ENCODE peak calls at places on chromosomes 16 and 17, in six cellular contexts. A, W, V, J, G and R are unnamed samples.

GRCh38 chr16:80058236-80058635 is 457.7 kb upstream of the MAF start:
- DNase-seq in A (no peak), W (no peak), V (no peak), J (no peak), G (no peak), R (no peak)

GRCh38 chr17:17183744-17184143 is 22.4 kb downstream of the PLD6 start:
- DNase-seq in A (no peak), W (no peak), V (no peak), J (no peak), G (no peak), R (no peak)

GRCh38 chr17:56595831-56596740 is 2.6 kb downstream of the NOG start:
- DNase-seq in A (no peak), W (no peak), V (no peak), J (no peak), G (peak), R (peak)

GRCh38 chr17:14748036-14748715 is 447.3 kb downstream of the HS3ST3B1 start:
- DNase-seq in A (no peak), W (no peak), V (no peak), J (no peak), G (no peak), R (no peak)

GRCh38 chr16:2854700-2855309 is 3.2 kb downstream of the PRSS22 start:
- DNase-seq in A (no peak), W (no peak), V (peak), J (no peak), G (peak), R (peak)

GRCh38 chr16:90010676-90011075 is 8.6 kb downstream of the DBNDD1 start:
- DNase-seq in A (no peak), W (no peak), V (no peak), J (no peak), G (no peak), R (no peak)

GRCh38 chr17:33072421-33073175 is 81.0 kb downstream of the SPACA3 start:
- DNase-seq in A (no peak), W (peak), V (no peak), J (no peak), G (no peak), R (no peak)

GRCh38 chr17:82479602-82480001 is 21.1 kb downstream of the NARF start:
- DNase-seq in A (no peak), W (no peak), V (no peak), J (no peak), G (no peak), R (no peak)

GRCh38 chr17:72361892-72362291 is 241.1 kb downstream of the SOX9 start:
- DNase-seq in A (no peak), W (no peak), V (no peak), J (no peak), G (no peak), R (no peak)

GRCh38 chr16:1791943-1792812 is 1.3 kb downstream of the IGFALS start:
- DNase-seq in A (no peak), W (no peak), V (no peak), J (no peak), G (no peak), R (no peak)

GRCh38 chr17:57108656-57109392 is 23.8 kb downstream of the AKAP1 start:
- DNase-seq in A (no peak), W (no peak), V (no peak), J (no peak), G (no peak), R (no peak)

GRCh38 chr17:19508327-19508867 is 25.3 kb upstream of the SLC47A1 start:
- DNase-seq in A (no peak), W (no peak), V (peak), J (no peak), G (peak), R (peak)

GRCh38 chr16:48318630-48319029 is 66.6 kb downstream of the SIAH1 start:
- DNase-seq in A (no peak), W (no peak), V (no peak), J (peak), G (no peak), R (peak)

GRCh38 chr16:65312795-65313194 is 190.9 kb upstream of the CDH11 start:
- DNase-seq in A (no peak), W (no peak), V (no peak), J (no peak), G (no peak), R (no peak)

GRCh38 chr17:40427002-40427491 is 9.4 kb upstream of the TOP2A start:
- DNase-seq in A (no peak), W (no peak), V (no peak), J (no peak), G (peak), R (no peak)

GRCh38 chr17:7403043-7403901 is 625 bp downstream of the TMEM256 start:
- DNase-seq in A (peak), W (peak), V (peak), J (no peak), G (peak), R (peak)

GRCh38 chr17:32120086-32120485 is 22.2 kb upstream of the RHOT1 start:
- DNase-seq in A (no peak), W (no peak), V (no peak), J (no peak), G (no peak), R (no peak)

GRCh38 chr16:86498661-86499493 is 11.4 kb upstream of the FOXF1 start:
- DNase-seq in A (no peak), W (no peak), V (no peak), J (no peak), G (no peak), R (no peak)

GRCh38 chr17:6361733-6362132 is 73.2 kb downstream of the AIPL1 start:
- DNase-seq in A (no peak), W (no peak), V (peak), J (peak), G (peak), R (peak)

GRCh38 chr16:53821487-53821886 is 117.5 kb downstream of the FTO start:
- DNase-seq in A (no peak), W (no peak), V (no peak), J (no peak), G (no peak), R (no peak)

GRCh38 chr17:28078443-28079229 is 36.2 kb downstream of the NLK start:
- DNase-seq in A (no peak), W (no peak), V (no peak), J (no peak), G (no peak), R (no peak)

GRCh38 chr17:44794699-44795413 is 35.2 kb downstream of the GJC1 start:
- DNase-seq in A (no peak), W (peak), V (no peak), J (peak), G (no peak), R (no peak)

GRCh38 chr17:34556951-34557350 is 22.4 kb upstream of the TMEM132E start:
- DNase-seq in A (no peak), W (no peak), V (no peak), J (no peak), G (no peak), R (no peak)

GRCh38 chr16:24131294-24131693 is 124.8 kb upstream of the CACNG3 start:
- DNase-seq in A (no peak), W (no peak), V (no peak), J (no peak), G (no peak), R (no peak)

GRCh38 chr17:4313482-4314114 is 49.8 kb upstream of the ANKFY1 start:
- DNase-seq in A (no peak), W (no peak), V (no peak), J (no peak), G (no peak), R (no peak)

GRCh38 chr16:14196539-14196938 is 125.4 kb downstream of the MRTFB start:
- DNase-seq in A (no peak), W (no peak), V (no peak), J (peak), G (no peak), R (no peak)

GRCh38 chr17:2410951-2411350 is 10.1 kb upstream of the MNT start:
- DNase-seq in A (no peak), W (peak), V (no peak), J (no peak), G (no peak), R (no peak)

GRCh38 chr17:50501054-50501453 is 7.2 kb upstream of the MYCBPAP start:
- DNase-seq in A (peak), W (peak), V (peak), J (peak), G (no peak), R (no peak)

GRCh38 chr17:237406-237955 is 56.0 kb upstream of the DOC2B start:
- DNase-seq in A (no peak), W (no peak), V (no peak), J (no peak), G (peak), R (peak)

GRCh38 chr17:238071-238963 is 56.9 kb upstream of the DOC2B start:
- DNase-seq in A (no peak), W (no peak), V (no peak), J (no peak), G (peak), R (peak)

GRCh38 chr17:238964-239259 is 57.5 kb upstream of the DOC2B start:
- DNase-seq in A (no peak), W (no peak), V (no peak), J (no peak), G (no peak), R (peak)

GRCh38 chr17:235831-236640 is 54.6 kb upstream of the DOC2B start:
- DNase-seq in A (no peak), W (no peak), V (no peak), J (no peak), G (peak), R (no peak)

DNA sequence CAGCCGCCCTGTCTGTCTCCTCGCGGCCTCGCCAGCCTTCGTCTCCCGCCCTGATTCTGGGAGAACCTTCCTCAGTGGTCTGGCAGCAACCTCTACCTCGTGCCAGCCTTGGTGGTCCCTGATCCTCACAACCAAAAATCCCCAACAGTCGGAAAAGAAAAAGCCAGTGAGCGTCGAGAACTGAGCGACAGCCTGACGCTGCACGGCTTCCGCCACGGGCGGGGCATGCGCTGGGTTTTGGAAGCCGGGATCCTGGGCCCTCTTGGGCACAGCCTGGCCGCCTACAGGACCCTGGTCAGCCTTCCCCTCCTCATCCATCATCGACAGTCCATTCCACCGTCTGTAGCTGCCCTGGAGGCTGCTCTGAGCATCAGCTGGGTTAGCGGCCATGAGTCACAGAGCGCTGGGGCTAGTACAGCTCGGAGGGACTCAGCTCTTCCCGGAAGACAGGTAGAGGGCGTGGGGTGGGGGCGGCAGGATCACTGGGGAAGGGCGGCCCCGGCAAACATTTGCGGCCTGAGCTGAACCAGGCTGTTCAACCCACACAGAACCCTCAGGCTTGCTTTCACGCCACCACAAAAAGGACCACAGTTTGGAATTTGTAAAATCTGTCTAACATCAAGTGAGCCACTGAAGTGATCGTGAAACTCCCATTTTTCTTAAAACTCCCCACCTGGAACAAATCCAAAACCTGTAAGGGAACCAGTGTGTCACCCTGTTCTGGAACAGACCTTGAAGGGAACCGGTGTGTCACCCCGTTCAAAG is 55.4 kb upstream of the DOC2B start:
- DNase-seq in A (no peak), W (no peak), V (no peak), J (no peak), G (peak), R (peak)
- TF ChIP-seq JUN in A (no peak), W (no peak), V (no peak), J (no peak), G (no peak), R (no peak)

DNA sequence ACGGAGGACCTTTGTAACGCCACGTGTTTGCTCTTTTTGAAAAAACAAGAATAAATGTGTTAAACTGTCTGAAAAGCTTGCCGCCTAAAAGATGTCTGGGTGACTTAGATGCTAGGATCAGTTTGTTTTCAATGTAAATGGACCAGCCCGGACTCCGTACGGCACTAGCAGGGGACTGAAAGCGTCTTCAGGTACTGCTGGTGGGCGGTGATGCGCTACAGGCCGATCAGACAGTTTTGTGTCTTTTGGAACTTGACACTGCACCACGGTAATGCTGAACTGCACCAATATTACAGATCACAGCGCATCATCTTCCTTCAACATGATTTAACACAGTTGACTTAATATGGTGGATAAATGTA is 721 bp upstream of the MBTPS1 start:
- DNase-seq in A (no peak), W (peak), V (peak), J (peak), G (no peak), R (no peak)
- TF ChIP-seq JUN in A (no peak), W (no peak), V (no peak), J (no peak), G (no peak), R (no peak)

GRCh38 chr16:678858-679807 is 1.1 kb upstream of the STUB1 start:
- DNase-seq in A (peak), W (peak), V (peak), J (peak), G (peak), R (peak)
- TF ChIP-seq JUN in A (no peak), W (no peak), V (peak), J (no peak), G (no peak), R (no peak)

GRCh38 chr16:55700067-55700466 is 44.3 kb downstream of the SLC6A2 start:
- DNase-seq in A (no peak), W (no peak), V (no peak), J (no peak), G (no peak), R (no peak)

GRCh38 chr16:55699616-55700015 is 43.8 kb downstream of the SLC6A2 start:
- DNase-seq in A (no peak), W (no peak), V (no peak), J (no peak), G (no peak), R (no peak)

GRCh38 chr16:55703003-55704001 is 47.5 kb downstream of the SLC6A2 start:
- DNase-seq in A (peak), W (peak), V (peak), J (peak), G (no peak), R (no peak)

GRCh38 chr16:55700961-55701360 is 45.2 kb downstream of the SLC6A2 start:
- DNase-seq in A (no peak), W (peak), V (no peak), J (no peak), G (no peak), R (no peak)

DNA sequence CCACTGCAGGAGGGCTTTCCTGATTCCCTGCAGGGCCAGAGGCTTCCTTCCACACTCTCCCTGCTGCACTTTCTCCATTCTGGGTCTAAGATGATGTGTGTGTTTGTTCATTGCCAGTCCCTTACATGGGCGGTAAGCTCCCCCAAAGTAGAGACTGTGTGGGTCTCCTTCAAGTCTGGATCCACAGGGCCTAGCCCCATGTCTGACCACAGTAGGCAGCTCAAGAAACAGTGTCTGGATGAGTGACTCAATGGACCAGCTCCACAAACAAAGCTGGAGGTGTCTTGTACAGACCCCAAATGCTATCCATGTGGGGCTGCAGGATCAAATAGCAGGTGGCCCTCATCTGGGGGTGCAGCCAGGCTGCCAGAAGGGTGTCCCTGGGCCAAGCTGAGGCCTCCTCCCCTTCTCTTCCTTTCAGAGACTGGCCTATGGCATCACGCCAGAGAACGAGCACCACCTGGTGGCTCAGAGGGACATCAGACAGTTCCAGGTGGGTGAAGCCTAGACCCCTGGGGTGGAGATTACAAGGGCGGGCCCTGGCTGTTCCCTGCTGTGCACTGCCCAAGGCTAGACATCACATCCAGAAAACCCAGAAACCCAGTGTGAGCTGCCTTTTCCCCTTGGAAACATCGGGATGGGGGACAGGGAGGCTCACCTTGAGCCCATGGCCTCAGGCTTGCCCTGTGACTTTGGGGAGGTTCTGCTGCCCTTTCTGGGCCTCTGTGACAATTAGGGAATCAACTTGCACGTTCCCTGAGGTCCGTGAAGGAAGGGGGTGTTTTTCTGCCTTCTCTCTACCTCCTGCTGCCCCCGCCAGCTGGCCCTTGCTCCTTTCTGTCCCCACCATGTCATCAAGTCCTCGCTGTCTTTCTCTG is 45.9 kb downstream of the SLC6A2 start:
- DNase-seq in A (peak), W (peak), V (peak), J (peak), G (peak), R (peak)
- TF ChIP-seq JUN in A (no peak), W (no peak), V (no peak), J (no peak), G (no peak), R (no peak)

GRCh38 chr17:79026345-79027273 is 2.6 kb downstream of the C1QTNF1 start:
- DNase-seq in A (peak), W (peak), V (no peak), J (no peak), G (no peak), R (no peak)
- TF ChIP-seq JUN in A (peak), W (peak), V (peak), J (peak), G (no peak), R (no peak)

DNA sequence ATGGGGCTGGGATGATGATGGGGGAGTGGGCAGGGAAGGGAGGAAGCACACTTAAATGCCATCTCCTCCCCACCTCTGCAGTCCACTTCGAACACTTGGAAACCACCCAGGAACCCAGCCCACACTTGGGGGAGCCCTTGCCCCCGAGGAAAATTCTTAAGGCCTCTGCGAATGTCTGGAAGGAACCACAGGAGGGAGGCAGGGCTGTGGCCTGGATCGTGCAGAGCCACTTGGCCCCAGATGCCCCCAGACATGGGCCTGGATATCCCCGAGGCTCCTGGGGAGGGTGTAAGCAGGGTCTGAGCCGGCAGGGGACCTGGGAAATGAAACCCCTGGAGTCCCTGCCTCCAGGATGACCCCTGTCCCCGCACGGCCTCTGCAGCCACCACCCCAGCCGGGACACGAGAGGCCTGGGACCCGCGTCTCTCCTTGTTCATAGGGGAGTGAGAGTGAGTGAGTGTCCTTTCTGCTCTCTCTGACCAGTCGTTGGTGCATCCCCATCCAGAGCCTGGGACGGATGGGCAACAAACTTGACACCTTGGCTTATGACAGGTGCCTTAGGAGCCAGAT is 11.8 kb upstream of the MTSS2 start:
- DNase-seq in A (no peak), W (no peak), V (no peak), J (no peak), G (no peak), R (no peak)
- TF ChIP-seq JUN in A (no peak), W (no peak), V (no peak), J (no peak), G (no peak), R (no peak)

DNA sequence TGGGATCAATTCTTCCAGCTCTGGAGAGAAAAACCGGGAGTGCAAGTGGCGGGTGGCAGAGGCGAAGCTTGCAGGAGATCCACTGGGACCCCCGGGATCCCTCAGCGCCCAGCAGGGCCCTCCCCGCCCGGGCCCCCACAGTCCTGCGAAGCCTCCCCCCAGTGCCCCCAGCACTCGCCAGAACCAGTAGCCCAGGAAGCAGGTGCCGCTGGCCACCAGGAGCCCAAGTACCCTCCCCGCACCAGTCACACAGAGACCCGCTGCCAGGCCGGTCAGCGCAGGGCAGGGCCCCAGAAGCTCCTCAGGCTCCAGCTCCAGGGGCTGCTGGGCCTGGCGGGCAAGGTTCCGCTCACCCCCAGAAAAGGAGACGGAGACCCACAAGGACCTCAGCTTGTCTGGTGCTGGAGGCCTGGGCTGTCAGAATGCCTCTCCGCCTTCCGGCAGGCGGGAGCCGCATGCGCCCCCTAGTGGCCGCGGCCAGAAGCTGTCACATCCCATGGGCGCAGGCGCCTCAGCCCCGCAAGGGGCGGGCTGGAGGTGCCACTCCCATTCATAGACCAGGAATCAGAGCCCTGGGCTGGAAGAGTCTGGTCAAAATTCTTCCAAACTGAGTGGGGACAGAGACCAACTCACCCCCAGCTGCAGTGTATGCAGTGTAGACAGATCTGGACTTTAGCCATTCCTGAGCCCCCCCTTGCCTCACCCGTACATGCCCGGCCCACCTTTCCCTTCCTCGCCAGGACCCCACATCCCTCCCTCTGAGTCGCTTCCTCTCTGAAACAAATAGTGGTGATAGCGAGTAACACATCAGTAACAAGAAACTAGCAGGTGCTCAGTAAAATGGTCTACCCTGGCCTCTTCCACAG is 1002.3 kb downstream of the KCNJ18 start:
- DNase-seq in A (no peak), W (peak), V (peak), J (no peak), G (peak), R (no peak)
- TF ChIP-seq JUN in A (no peak), W (no peak), V (no peak), J (no peak), G (no peak), R (no peak)

GRCh38 chr17:67582632-67583230 is 135.0 kb upstream of the NOL11 start:
- DNase-seq in A (no peak), W (no peak), V (no peak), J (peak), G (no peak), R (no peak)
- TF ChIP-seq JUN in A (no peak), W (no peak), V (no peak), J (no peak), G (no peak), R (no peak)